ENCODE peak calls at places on chromosomes 13 and 19, in ten cellular contexts. One of them, this sample, is unnamed.

GRCh38 chr19:2446390-2446789 is 10.4 kb downstream of the LMNB2 start:
- DNase-seq in cardiac muscle cell: no peak
- DNase-seq in effector memory CD4-positive, alpha-beta T cell: no peak
- DNase-seq in activated CD8-positive, alpha-beta memory T cell treated with anti-CD3 and anti-CD28 coated beads for 24 hours: peak
- DNase-seq in ACHN: no peak
- DNase-seq in ecto neural progenitor cell: no peak
- DNase-seq in neural crest cell: no peak
- DNase-seq in ovary: peak
- DNase-seq in fibroblast of lung: peak
- DNase-seq in neuronal stem cell: no peak
- DNase-seq in this sample: no peak

GRCh38 chr19:27733551-27734266 is 1479.2 kb downstream of the UQCRFS1 start:
- DNase-seq in cardiac muscle cell: no peak
- DNase-seq in effector memory CD4-positive, alpha-beta T cell: no peak
- DNase-seq in activated CD8-positive, alpha-beta memory T cell treated with anti-CD3 and anti-CD28 coated beads for 24 hours: no peak
- DNase-seq in ACHN: no peak
- DNase-seq in ecto neural progenitor cell: no peak
- DNase-seq in neural crest cell: no peak
- DNase-seq in ovary: no peak
- DNase-seq in fibroblast of lung: peak
- DNase-seq in neuronal stem cell: no peak
- DNase-seq in this sample: no peak

GRCh38 chr19:789473-790052 is 7.7 kb upstream of the PTBP1 start:
- DNase-seq in cardiac muscle cell: no peak
- DNase-seq in effector memory CD4-positive, alpha-beta T cell: no peak
- DNase-seq in activated CD8-positive, alpha-beta memory T cell treated with anti-CD3 and anti-CD28 coated beads for 24 hours: no peak
- DNase-seq in ACHN: no peak
- DNase-seq in ecto neural progenitor cell: no peak
- DNase-seq in neural crest cell: no peak
- DNase-seq in ovary: no peak
- DNase-seq in fibroblast of lung: no peak
- DNase-seq in neuronal stem cell: no peak
- DNase-seq in this sample: no peak

GRCh38 chr13:64801768-64802167 is 2428.4 kb downstream of the PCDH9 start:
- DNase-seq in cardiac muscle cell: no peak
- DNase-seq in effector memory CD4-positive, alpha-beta T cell: no peak
- DNase-seq in activated CD8-positive, alpha-beta memory T cell treated with anti-CD3 and anti-CD28 coated beads for 24 hours: no peak
- DNase-seq in ACHN: no peak
- DNase-seq in ecto neural progenitor cell: no peak
- DNase-seq in neural crest cell: no peak
- DNase-seq in ovary: no peak
- DNase-seq in fibroblast of lung: no peak
- DNase-seq in neuronal stem cell: no peak
- DNase-seq in this sample: no peak

GRCh38 chr13:20178156-20178555 is 14.6 kb downstream of the GJB2 start:
- DNase-seq in cardiac muscle cell: no peak
- DNase-seq in effector memory CD4-positive, alpha-beta T cell: no peak
- DNase-seq in activated CD8-positive, alpha-beta memory T cell treated with anti-CD3 and anti-CD28 coated beads for 24 hours: no peak
- DNase-seq in ACHN: no peak
- DNase-seq in ecto neural progenitor cell: no peak
- DNase-seq in neural crest cell: no peak
- DNase-seq in ovary: no peak
- DNase-seq in fibroblast of lung: no peak
- DNase-seq in neuronal stem cell: no peak
- DNase-seq in this sample: no peak

GRCh38 chr13:26919311-26919710 is 158.7 kb upstream of the GPR12 start:
- DNase-seq in cardiac muscle cell: no peak
- DNase-seq in effector memory CD4-positive, alpha-beta T cell: no peak
- DNase-seq in activated CD8-positive, alpha-beta memory T cell treated with anti-CD3 and anti-CD28 coated beads for 24 hours: no peak
- DNase-seq in ACHN: no peak
- DNase-seq in ecto neural progenitor cell: no peak
- DNase-seq in neural crest cell: no peak
- DNase-seq in ovary: no peak
- DNase-seq in fibroblast of lung: peak
- DNase-seq in neuronal stem cell: no peak
- DNase-seq in this sample: peak

GRCh38 chr19:18469245-18470107 is 31.5 kb upstream of the ISYNA1 start:
- DNase-seq in cardiac muscle cell: peak
- DNase-seq in effector memory CD4-positive, alpha-beta T cell: peak
- DNase-seq in activated CD8-positive, alpha-beta memory T cell treated with anti-CD3 and anti-CD28 coated beads for 24 hours: peak
- DNase-seq in ACHN: peak
- DNase-seq in ecto neural progenitor cell: peak
- DNase-seq in neural crest cell: peak
- DNase-seq in ovary: peak
- DNase-seq in fibroblast of lung: peak
- DNase-seq in neuronal stem cell: no peak
- DNase-seq in this sample: peak

GRCh38 chr13:30787747-30788535 is 52.6 kb downstream of the ALOX5AP start:
- DNase-seq in cardiac muscle cell: no peak
- DNase-seq in effector memory CD4-positive, alpha-beta T cell: no peak
- DNase-seq in activated CD8-positive, alpha-beta memory T cell treated with anti-CD3 and anti-CD28 coated beads for 24 hours: no peak
- DNase-seq in ACHN: no peak
- DNase-seq in ecto neural progenitor cell: no peak
- DNase-seq in neural crest cell: no peak
- DNase-seq in ovary: no peak
- DNase-seq in fibroblast of lung: peak
- DNase-seq in neuronal stem cell: no peak
- DNase-seq in this sample: no peak

GRCh38 chr13:95643471-95643813 is 1.1 kb downstream of the DZIP1 start:
- DNase-seq in cardiac muscle cell: peak
- DNase-seq in effector memory CD4-positive, alpha-beta T cell: no peak
- DNase-seq in activated CD8-positive, alpha-beta memory T cell treated with anti-CD3 and anti-CD28 coated beads for 24 hours: no peak
- DNase-seq in ACHN: no peak
- DNase-seq in ecto neural progenitor cell: no peak
- DNase-seq in neural crest cell: no peak
- DNase-seq in ovary: peak
- DNase-seq in fibroblast of lung: peak
- DNase-seq in neuronal stem cell: peak
- DNase-seq in this sample: no peak

GRCh38 chr19:9848060-9848459 is 12.9 kb downstream of the PIN1 start:
- DNase-seq in cardiac muscle cell: no peak
- DNase-seq in effector memory CD4-positive, alpha-beta T cell: no peak
- DNase-seq in activated CD8-positive, alpha-beta memory T cell treated with anti-CD3 and anti-CD28 coated beads for 24 hours: peak
- DNase-seq in ACHN: no peak
- DNase-seq in ecto neural progenitor cell: peak
- DNase-seq in neural crest cell: no peak
- DNase-seq in ovary: no peak
- DNase-seq in fibroblast of lung: no peak
- DNase-seq in neuronal stem cell: no peak
- DNase-seq in this sample: no peak

GRCh38 chr13:52001120-52001731 is 10.0 kb downstream of the ATP7B start:
- DNase-seq in cardiac muscle cell: peak
- DNase-seq in effector memory CD4-positive, alpha-beta T cell: no peak
- DNase-seq in activated CD8-positive, alpha-beta memory T cell treated with anti-CD3 and anti-CD28 coated beads for 24 hours: no peak
- DNase-seq in ACHN: peak
- DNase-seq in ecto neural progenitor cell: no peak
- DNase-seq in neural crest cell: no peak
- DNase-seq in ovary: no peak
- DNase-seq in fibroblast of lung: peak
- DNase-seq in neuronal stem cell: no peak
- DNase-seq in this sample: no peak

GRCh38 chr13:108087813-108088212 is 127.5 kb downstream of the LIG4 start:
- DNase-seq in cardiac muscle cell: no peak
- DNase-seq in effector memory CD4-positive, alpha-beta T cell: no peak
- DNase-seq in activated CD8-positive, alpha-beta memory T cell treated with anti-CD3 and anti-CD28 coated beads for 24 hours: no peak
- DNase-seq in ACHN: no peak
- DNase-seq in ecto neural progenitor cell: no peak
- DNase-seq in neural crest cell: no peak
- DNase-seq in ovary: no peak
- DNase-seq in fibroblast of lung: no peak
- DNase-seq in neuronal stem cell: no peak
- DNase-seq in this sample: no peak

GRCh38 chr13:42762917-42763316 is 18.5 kb upstream of the FAM216B start:
- DNase-seq in cardiac muscle cell: peak
- DNase-seq in effector memory CD4-positive, alpha-beta T cell: no peak
- DNase-seq in activated CD8-positive, alpha-beta memory T cell treated with anti-CD3 and anti-CD28 coated beads for 24 hours: no peak
- DNase-seq in ACHN: peak
- DNase-seq in ecto neural progenitor cell: no peak
- DNase-seq in neural crest cell: no peak
- DNase-seq in ovary: no peak
- DNase-seq in fibroblast of lung: peak
- DNase-seq in neuronal stem cell: no peak
- DNase-seq in this sample: no peak

GRCh38 chr19:43675269-43675879 is 5.4 kb upstream of the PLAUR start:
- DNase-seq in cardiac muscle cell: peak
- DNase-seq in effector memory CD4-positive, alpha-beta T cell: no peak
- DNase-seq in activated CD8-positive, alpha-beta memory T cell treated with anti-CD3 and anti-CD28 coated beads for 24 hours: no peak
- DNase-seq in ACHN: peak
- DNase-seq in ecto neural progenitor cell: no peak
- DNase-seq in neural crest cell: no peak
- DNase-seq in ovary: no peak
- DNase-seq in fibroblast of lung: peak
- DNase-seq in neuronal stem cell: no peak
- DNase-seq in this sample: no peak

GRCh38 chr19:44623080-44623479 is 9.7 kb downstream of the IGSF23 start:
- DNase-seq in cardiac muscle cell: peak
- DNase-seq in effector memory CD4-positive, alpha-beta T cell: no peak
- DNase-seq in activated CD8-positive, alpha-beta memory T cell treated with anti-CD3 and anti-CD28 coated beads for 24 hours: no peak
- DNase-seq in ACHN: no peak
- DNase-seq in ecto neural progenitor cell: no peak
- DNase-seq in neural crest cell: no peak
- DNase-seq in ovary: no peak
- DNase-seq in fibroblast of lung: peak
- DNase-seq in neuronal stem cell: no peak
- DNase-seq in this sample: no peak

GRCh38 chr19:38559428-38560401 is 58.0 kb downstream of the MAP4K1 start:
- DNase-seq in cardiac muscle cell: no peak
- DNase-seq in effector memory CD4-positive, alpha-beta T cell: peak
- DNase-seq in activated CD8-positive, alpha-beta memory T cell treated with anti-CD3 and anti-CD28 coated beads for 24 hours: peak
- DNase-seq in ACHN: peak
- DNase-seq in ecto neural progenitor cell: no peak
- DNase-seq in neural crest cell: no peak
- DNase-seq in ovary: no peak
- DNase-seq in fibroblast of lung: peak
- DNase-seq in neuronal stem cell: no peak
- DNase-seq in this sample: no peak

GRCh38 chr13:100645382-100645781 is 29.2 kb downstream of the TMTC4 start:
- DNase-seq in cardiac muscle cell: no peak
- DNase-seq in effector memory CD4-positive, alpha-beta T cell: no peak
- DNase-seq in activated CD8-positive, alpha-beta memory T cell treated with anti-CD3 and anti-CD28 coated beads for 24 hours: no peak
- DNase-seq in ACHN: no peak
- DNase-seq in ecto neural progenitor cell: no peak
- DNase-seq in neural crest cell: no peak
- DNase-seq in ovary: no peak
- DNase-seq in fibroblast of lung: no peak
- DNase-seq in neuronal stem cell: no peak
- DNase-seq in this sample: no peak

GRCh38 chr19:6802336-6803035 is 30.0 kb downstream of the VAV1 start:
- DNase-seq in cardiac muscle cell: peak
- DNase-seq in effector memory CD4-positive, alpha-beta T cell: peak
- DNase-seq in activated CD8-positive, alpha-beta memory T cell treated with anti-CD3 and anti-CD28 coated beads for 24 hours: peak
- DNase-seq in ACHN: no peak
- DNase-seq in ecto neural progenitor cell: no peak
- DNase-seq in neural crest cell: no peak
- DNase-seq in ovary: no peak
- DNase-seq in fibroblast of lung: no peak
- DNase-seq in neuronal stem cell: no peak
- DNase-seq in this sample: peak

GRCh38 chr13:66635526-66635925 is 594.6 kb downstream of the PCDH9 start:
- DNase-seq in cardiac muscle cell: peak
- DNase-seq in effector memory CD4-positive, alpha-beta T cell: no peak
- DNase-seq in activated CD8-positive, alpha-beta memory T cell treated with anti-CD3 and anti-CD28 coated beads for 24 hours: no peak
- DNase-seq in ACHN: peak
- DNase-seq in ecto neural progenitor cell: no peak
- DNase-seq in neural crest cell: no peak
- DNase-seq in ovary: no peak
- DNase-seq in fibroblast of lung: peak
- DNase-seq in neuronal stem cell: no peak
- DNase-seq in this sample: no peak

GRCh38 chr13:101383595-101383994 is 32.7 kb downstream of the NALCN start:
- DNase-seq in cardiac muscle cell: no peak
- DNase-seq in effector memory CD4-positive, alpha-beta T cell: no peak
- DNase-seq in activated CD8-positive, alpha-beta memory T cell treated with anti-CD3 and anti-CD28 coated beads for 24 hours: no peak
- DNase-seq in ACHN: no peak
- DNase-seq in ecto neural progenitor cell: no peak
- DNase-seq in neural crest cell: no peak
- DNase-seq in ovary: no peak
- DNase-seq in fibroblast of lung: no peak
- DNase-seq in neuronal stem cell: no peak
- DNase-seq in this sample: no peak

GRCh38 chr13:44660050-44660449 is 83.9 kb upstream of the TSC22D1 start:
- DNase-seq in cardiac muscle cell: no peak
- DNase-seq in effector memory CD4-positive, alpha-beta T cell: no peak
- DNase-seq in activated CD8-positive, alpha-beta memory T cell treated with anti-CD3 and anti-CD28 coated beads for 24 hours: no peak
- DNase-seq in ACHN: no peak
- DNase-seq in ecto neural progenitor cell: no peak
- DNase-seq in neural crest cell: no peak
- DNase-seq in ovary: no peak
- DNase-seq in fibroblast of lung: no peak
- DNase-seq in neuronal stem cell: no peak
- DNase-seq in this sample: no peak

GRCh38 chr13:76471486-76471885 is 414.7 kb downstream of the KCTD12 start:
- DNase-seq in cardiac muscle cell: no peak
- DNase-seq in effector memory CD4-positive, alpha-beta T cell: no peak
- DNase-seq in activated CD8-positive, alpha-beta memory T cell treated with anti-CD3 and anti-CD28 coated beads for 24 hours: no peak
- DNase-seq in ACHN: no peak
- DNase-seq in ecto neural progenitor cell: no peak
- DNase-seq in neural crest cell: no peak
- DNase-seq in ovary: no peak
- DNase-seq in fibroblast of lung: no peak
- DNase-seq in neuronal stem cell: no peak
- DNase-seq in this sample: no peak

GRCh38 chr19:53864308-53864836 is 3.3 kb upstream of the MYADM start:
- DNase-seq in cardiac muscle cell: no peak
- DNase-seq in effector memory CD4-positive, alpha-beta T cell: no peak
- DNase-seq in activated CD8-positive, alpha-beta memory T cell treated with anti-CD3 and anti-CD28 coated beads for 24 hours: no peak
- DNase-seq in ACHN: no peak
- DNase-seq in ecto neural progenitor cell: no peak
- DNase-seq in neural crest cell: no peak
- DNase-seq in ovary: no peak
- DNase-seq in fibroblast of lung: no peak
- DNase-seq in neuronal stem cell: no peak
- DNase-seq in this sample: no peak

GRCh38 chr13:40982772-40983171 is 36.3 kb downstream of the ELF1 start:
- DNase-seq in cardiac muscle cell: peak
- DNase-seq in effector memory CD4-positive, alpha-beta T cell: peak
- DNase-seq in activated CD8-positive, alpha-beta memory T cell treated with anti-CD3 and anti-CD28 coated beads for 24 hours: no peak
- DNase-seq in ACHN: no peak
- DNase-seq in ecto neural progenitor cell: no peak
- DNase-seq in neural crest cell: no peak
- DNase-seq in ovary: no peak
- DNase-seq in fibroblast of lung: peak
- DNase-seq in neuronal stem cell: no peak
- DNase-seq in this sample: peak

GRCh38 chr19:17079710-17080440 is 4.3 kb downstream of the MYO9B start:
- DNase-seq in cardiac muscle cell: peak
- DNase-seq in effector memory CD4-positive, alpha-beta T cell: peak
- DNase-seq in activated CD8-positive, alpha-beta memory T cell treated with anti-CD3 and anti-CD28 coated beads for 24 hours: peak
- DNase-seq in ACHN: peak
- DNase-seq in ecto neural progenitor cell: peak
- DNase-seq in neural crest cell: peak
- DNase-seq in ovary: no peak
- DNase-seq in fibroblast of lung: peak
- DNase-seq in neuronal stem cell: peak
- DNase-seq in this sample: peak

GRCh38 chr13:99656092-99656745 is 154.9 kb downstream of the TM9SF2 start:
- DNase-seq in cardiac muscle cell: peak
- DNase-seq in effector memory CD4-positive, alpha-beta T cell: peak
- DNase-seq in activated CD8-positive, alpha-beta memory T cell treated with anti-CD3 and anti-CD28 coated beads for 24 hours: peak
- DNase-seq in ACHN: peak
- DNase-seq in ecto neural progenitor cell: peak
- DNase-seq in neural crest cell: peak
- DNase-seq in ovary: peak
- DNase-seq in fibroblast of lung: peak
- DNase-seq in neuronal stem cell: peak
- DNase-seq in this sample: peak

GRCh38 chr13:99314640-99315176 is 7.5 kb upstream of the GPR183 start:
- DNase-seq in cardiac muscle cell: peak
- DNase-seq in effector memory CD4-positive, alpha-beta T cell: peak
- DNase-seq in activated CD8-positive, alpha-beta memory T cell treated with anti-CD3 and anti-CD28 coated beads for 24 hours: no peak
- DNase-seq in ACHN: no peak
- DNase-seq in ecto neural progenitor cell: no peak
- DNase-seq in neural crest cell: no peak
- DNase-seq in ovary: no peak
- DNase-seq in fibroblast of lung: peak
- DNase-seq in neuronal stem cell: no peak
- DNase-seq in this sample: no peak

GRCh38 chr19:10007366-10007765 is 2.9 kb downstream of the COL5A3 start:
- DNase-seq in cardiac muscle cell: no peak
- DNase-seq in effector memory CD4-positive, alpha-beta T cell: no peak
- DNase-seq in activated CD8-positive, alpha-beta memory T cell treated with anti-CD3 and anti-CD28 coated beads for 24 hours: no peak
- DNase-seq in ACHN: no peak
- DNase-seq in ecto neural progenitor cell: no peak
- DNase-seq in neural crest cell: no peak
- DNase-seq in ovary: peak
- DNase-seq in fibroblast of lung: peak
- DNase-seq in neuronal stem cell: no peak
- DNase-seq in this sample: no peak